ENCODE peak calls at places on chromosome 6, in nine cellular contexts. A is cardiac fibroblast; L is A549; W is CD8-positive, alpha-beta T cell; U is C1 segment of cervical spinal cord; K is NCI-H1930; H is NCI-H2081; C is activated naive CD8-positive, alpha-beta T cell treated with anti-CD3 and anti-CD28 coated beads for 36 hours; Y is ELR. P is an unnamed sample.

GRCh38 chr6:47308674-47309325 is 905 bp downstream of the TNFRSF21 start:
- DNase-seq in A (peak; percentile 60), W (no peak), U (no peak), K (no peak), L (peak; percentile 29), H (peak; percentile 18), C (peak; percentile 11), Y (peak; percentile 52), P (peak; percentile 13)

GRCh38 chr6:169216830-169217229 is 36.8 kb downstream of the THBS2 start:
- DNase-seq in C (no peak), K (no peak), A (no peak), H (no peak), L (no peak), Y (no peak), U (no peak), W (no peak), P (no peak)

GRCh38 chr6:2952557-2953095 is 18.7 kb downstream of the SERPINB6 start:
- DNase-seq in W (peak; percentile 69), K (no peak), C (peak; percentile 48), Y (peak; percentile 92), H (no peak), A (peak; percentile 88), L (peak; percentile 93), U (no peak), P (no peak)

GRCh38 chr6:53043626-53044025 is 21.6 kb upstream of the FBXO9 start:
- DNase-seq in L (no peak), A (peak; percentile 47), K (no peak), Y (peak; percentile 77), W (no peak), U (no peak), H (no peak), C (no peak), P (no peak)

GRCh38 chr6:158016571-158017383 is 35.1 kb downstream of the SYNJ2 start:
- DNase-seq in K (no peak), Y (no peak), L (no peak), W (no peak), U (no peak), A (no peak), H (no peak), C (no peak), P (no peak)

GRCh38 chr6:158560787-158561246 is 926 bp downstream of the TMEM181 start:
- DNase-seq in W (no peak), Y (peak; percentile 47), U (no peak), C (peak; percentile 16), H (no peak), L (no peak), K (no peak), A (peak; percentile 25), P (no peak)

GRCh38 chr6:25342784-25343183 is 63.6 kb downstream of the CARMIL1 start:
- DNase-seq in H (no peak), L (peak; percentile 4), A (peak; percentile 66), U (no peak), Y (no peak), K (no peak), C (no peak), W (no peak), P (no peak)

GRCh38 chr6:68368845-68369244 is 266.2 kb upstream of the ADGRB3 start:
- DNase-seq in C (no peak), Y (no peak), K (no peak), U (no peak), H (no peak), A (no peak), L (no peak), W (no peak), P (no peak)

GRCh38 chr6:26249959-26250805 is 114.8 kb upstream of the BTN3A2 start:
- DNase-seq in L (peak; percentile 82), W (peak; percentile 87), C (peak; percentile 75), H (peak; percentile 68), Y (peak; percentile 92), A (peak; percentile 83), U (no peak), K (no peak), P (peak; percentile 92)

GRCh38 chr6:106547961-106548453 is 81.3 kb downstream of the RTN4IP1 start:
- DNase-seq in A (peak; percentile 79), L (no peak), C (peak; percentile 18), U (no peak), K (no peak), H (no peak), Y (no peak), W (no peak), P (no peak)

GRCh38 chr6:142013286-142013685 is 119.4 kb upstream of the GJE1 start:
- DNase-seq in Y (peak; percentile 99), C (no peak), H (no peak), U (no peak), A (peak; percentile 92), W (no peak), L (peak; percentile 62), K (no peak), P (no peak)

GRCh38 chr6:53361549-53362031 is 12.8 kb upstream of the ELOVL5 start:
- DNase-seq in W (peak; percentile 89), U (no peak), L (peak; percentile 27), C (peak; percentile 50), Y (peak; percentile 54), H (no peak), A (peak; percentile 65), K (no peak), P (no peak)

GRCh38 chr6:159969921-159970320 is 1.0 kb downstream of the IGF2R start:
- DNase-seq in Y (peak; percentile 90), C (no peak), K (no peak), H (no peak), W (no peak), U (no peak), A (peak; percentile 84), L (peak; percentile 58), P (peak; percentile 34)

GRCh38 chr6:149756261-149756636 is 6.7 kb downstream of the PCMT1 start:
- DNase-seq in A (no peak), U (no peak), W (no peak), C (no peak), Y (no peak), H (no peak), K (no peak), L (no peak), P (no peak)

GRCh38 chr6:166417285-166417691 is 34.5 kb upstream of the MPC1 start:
- DNase-seq in A (no peak), H (no peak), W (peak; percentile 82), K (no peak), C (peak; percentile 35), U (no peak), L (no peak), Y (no peak), P (no peak)

GRCh38 chr6:45566882-45567281 is 189.1 kb upstream of the SUPT3H start:
- DNase-seq in U (no peak), W (no peak), A (peak; percentile 57), L (no peak), K (no peak), Y (peak; percentile 68), H (no peak), C (no peak), P (no peak)

GRCh38 chr6:159726918-159727716 is at the start of gene WTAP:
- DNase-seq in U (peak; percentile 89), W (peak; percentile 98), A (peak; percentile 95), Y (peak; percentile 97), H (peak; percentile 91), C (peak; percentile 97), K (peak; percentile 88), L (peak; percentile 97), P (peak; percentile 98)

GRCh38 chr6:153044295-153044694 is 41.8 kb upstream of the MTRF1L start:
- DNase-seq in W (no peak), L (no peak), A (no peak), C (no peak), K (no peak), U (no peak), Y (no peak), H (no peak), P (no peak)

GRCh38 chr6:113137411-113137810 is 719.7 kb upstream of the MARCKS start:
- DNase-seq in H (no peak), K (no peak), Y (no peak), W (no peak), U (no peak), C (no peak), L (no peak), A (peak; percentile 33), P (no peak)

GRCh38 chr6:140921366-140922226 is 1211.1 kb upstream of the GJE1 start:
- DNase-seq in A (peak; percentile 91), H (no peak), L (peak; percentile 59), C (peak; percentile 6), K (no peak), Y (peak; percentile 87), W (no peak), U (no peak), P (peak; percentile 22)

GRCh38 chr6:53066059-53066406 is 829 bp downstream of the FBXO9 start:
- DNase-seq in H (no peak), Y (peak; percentile 69), C (peak; percentile 51), U (no peak), K (no peak), W (peak; percentile 43), A (peak; percentile 22), L (peak; percentile 14), P (peak; percentile 34)

GRCh38 chr6:152170313-152170701 is 362.8 kb downstream of the ESR1 start:
- DNase-seq in L (no peak), W (no peak), A (no peak), H (no peak), C (no peak), Y (no peak), K (no peak), U (no peak), P (no peak)

GRCh38 chr6:152240436-152240835 is 396.7 kb downstream of the SYNE1 start:
- DNase-seq in A (no peak), L (no peak), C (no peak), U (no peak), W (no peak), Y (no peak), H (no peak), K (no peak), P (no peak)

GRCh38 chr6:152110878-152111820 is 303.7 kb downstream of the ESR1 start:
- DNase-seq in A (no peak), U (no peak), W (no peak), H (no peak), Y (no peak), L (no peak), C (no peak), K (no peak), P (no peak)

GRCh38 chr6:147507162-147508072 is 1.1 kb upstream of the SAMD5 start:
- DNase-seq in H (no peak), Y (peak; percentile 40), A (peak; percentile 7), U (no peak), K (peak; percentile 2), C (peak; percentile 1), L (peak; percentile 12), W (no peak), P (peak; percentile 11)

GRCh38 chr6:106116125-106116524 is 30.0 kb downstream of the PRDM1 start:
- DNase-seq in U (no peak), K (no peak), W (no peak), Y (no peak), H (no peak), L (no peak), C (no peak), A (peak; percentile 47), P (no peak)

GRCh38 chr6:142913511-142914047 is 31.4 kb downstream of the HIVEP2 start:
- DNase-seq in A (no peak), W (peak; percentile 82), U (no peak), C (peak; percentile 79), L (no peak), H (no peak), Y (no peak), K (no peak), P (no peak)